ENCODE peak calls at places on chromosomes 1 and 21, in five cellular contexts. P is cardiac muscle cell, H is RWPE1, Q is fibroblast of lung, K is lung. L is an unnamed sample.

GRCh38 chr1:189899686-189900495 is 577.8 kb downstream of the BRINP3 start:
- DNase-seq in P (no peak), H (no peak), Q (no peak), K (no peak), L (no peak)

GRCh38 chr1:29282135-29282923 is 46.0 kb downstream of the PTPRU start:
- DNase-seq in P (no peak), H (no peak), Q (no peak), K (no peak), L (no peak)

GRCh38 chr1:210049616-210050015 is 111.6 kb downstream of the SYT14 start:
- DNase-seq in P (no peak), H (no peak), Q (no peak), K (no peak), L (no peak)

GRCh38 chr1:39398278-39399010 is 93.0 kb upstream of the BMP8A start:
- DNase-seq in P (no peak), H (peak; percentile 96), Q (peak; percentile 95), K (peak; percentile 72), L (peak; percentile 91)

GRCh38 chr1:156586892-156587477 is 4.6 kb upstream of the NAXE start:
- DNase-seq in P (no peak), H (no peak), Q (no peak), K (no peak), L (no peak)

GRCh38 chr1:6601049-6601864 is 1.4 kb downstream of the KLHL21 start:
- DNase-seq in P (peak; percentile 82), H (peak; percentile 92), Q (peak; percentile 96), K (peak; percentile 83), L (peak; percentile 82)

GRCh38 chr1:175471039-175471800 is 272.2 kb downstream of the TNR start:
- DNase-seq in P (no peak), H (peak; percentile 82), Q (peak; percentile 43), K (no peak), L (no peak)

GRCh38 chr1:186212574-186213224 is 162.4 kb downstream of the TPR start:
- DNase-seq in P (peak; percentile 86), H (peak; percentile 69), Q (peak; percentile 94), K (peak; percentile 58), L (peak; percentile 94)

GRCh38 chr1:7824701-7825100 is 28.2 kb downstream of the UTS2 start:
- DNase-seq in P (no peak), H (no peak), Q (no peak), K (no peak), L (no peak)

GRCh38 chr1:217627431-217627830 is 3.5 kb downstream of the GPATCH2 start:
- DNase-seq in P (no peak), H (no peak), Q (peak; percentile 1), K (no peak), L (no peak)

GRCh38 chr1:210342986-210343780 is 14.5 kb downstream of the HHAT start:
- DNase-seq in P (no peak), H (no peak), Q (no peak), K (no peak), L (no peak)

GRCh38 chr1:63651110-63651776 is 58.0 kb downstream of the PGM1 start:
- DNase-seq in P (peak; percentile 54), H (no peak), Q (no peak), K (no peak), L (no peak)

GRCh38 chr1:111520040-111520439 is 16.6 kb upstream of the ADORA3 start:
- DNase-seq in P (no peak), H (no peak), Q (no peak), K (no peak), L (no peak)

GRCh38 chr21:46634427-46634826 is 1.0 kb upstream of the PRMT2 start:
- DNase-seq in P (no peak), H (no peak), Q (no peak), K (no peak), L (no peak)

GRCh38 chr1:36151845-36152203 is 2.5 kb upstream of the TRAPPC3 start:
- DNase-seq in P (no peak), H (no peak), Q (no peak), K (no peak), L (no peak)

GRCh38 chr1:116624040-116624439 is 43.5 kb downstream of the IGSF3 start:
- DNase-seq in P (no peak), H (no peak), Q (no peak), K (no peak), L (no peak)

GRCh38 chr1:150558761-150559626 is 9.8 kb downstream of the ADAMTSL4 start:
- DNase-seq in P (no peak), H (no peak), Q (no peak), K (no peak), L (no peak)

GRCh38 chr1:94876362-94876761 is 50.5 kb downstream of the CNN3 start:
- DNase-seq in P (no peak), H (peak; percentile 41), Q (no peak), K (no peak), L (no peak)

GRCh38 chr1:208757846-208758245 is 513.7 kb upstream of the PLXNA2 start:
- DNase-seq in P (no peak), H (no peak), Q (peak; percentile 5), K (no peak), L (no peak)

GRCh38 chr1:3924186-3924815 is 24.2 kb upstream of the C1orf174 start:
- DNase-seq in P (no peak), H (no peak), Q (no peak), K (no peak), L (no peak)

GRCh38 chr21:18041012-18041411 is 203.6 kb upstream of the CHODL start:
- DNase-seq in P (peak; percentile 56), H (no peak), Q (no peak), K (no peak), L (no peak)

GRCh38 chr1:44326821-44327465 is 28.1 kb downstream of the ERI3 start:
- DNase-seq in P (peak; percentile 39), H (peak; percentile 47), Q (no peak), K (no peak), L (no peak)

GRCh38 chr1:67166196-67166595 is at the start of gene IL23R:
- DNase-seq in P (peak; percentile 94), H (no peak), Q (no peak), K (no peak), L (no peak)

GRCh38 chr21:45460611-45461368 is 55.8 kb downstream of the COL18A1 start:
- DNase-seq in P (no peak), H (no peak), Q (peak; percentile 68), K (no peak), L (peak; percentile 61)

GRCh38 chr1:188089461-188089860 is 1260.7 kb downstream of the PLA2G4A start:
- DNase-seq in P (no peak), H (no peak), Q (peak; percentile 6), K (no peak), L (no peak)

GRCh38 chr1:32142446-32143301 is 34.8 kb downstream of the KPNA6 start:
- DNase-seq in P (peak; percentile 11), H (peak; percentile 36), Q (peak; percentile 84), K (no peak), L (peak; percentile 52)

GRCh38 chr1:12697406-12697805 is 18.5 kb upstream of the AADACL3 start:
- DNase-seq in P (no peak), H (no peak), Q (no peak), K (no peak), L (no peak)

GRCh38 chr1:241837901-241838300 is 10.1 kb upstream of the EXO1 start:
- DNase-seq in P (no peak), H (no peak), Q (peak; percentile 88), K (no peak), L (peak; percentile 94)

GRCh38 chr1:86552376-86552775 is 5.5 kb downstream of the CLCA4 start:
- DNase-seq in P (no peak), H (no peak), Q (no peak), K (no peak), L (no peak)

GRCh38 chr21:42337830-42338729 is 12.7 kb downstream of the TFF2 start:
- DNase-seq in P (peak; percentile 63), H (peak; percentile 10), Q (peak; percentile 50), K (peak; percentile 87), L (no peak)

GRCh38 chr1:24694380-24694843 is 50.8 kb upstream of the CLIC4 start:
- DNase-seq in P (peak; percentile 95), H (no peak), Q (peak; percentile 72), K (no peak), L (no peak)

GRCh38 chr1:185991266-185991665 is 257.1 kb downstream of the HMCN1 start:
- DNase-seq in P (no peak), H (no peak), Q (no peak), K (no peak), L (no peak)

GRCh38 chr1:220788146-220788545 is 1.4 kb downstream of the MTARC1 start:
- DNase-seq in P (no peak), H (no peak), Q (peak; percentile 50), K (peak; percentile 37), L (no peak)

GRCh38 chr1:234631721-234632125 is 21.7 kb upstream of the IRF2BP2 start:
- DNase-seq in P (no peak), H (peak; percentile 71), Q (peak; percentile 69), K (no peak), L (no peak)

GRCh38 chr1:155016231-155016831 is 13.7 kb downstream of the ZBTB7B start:
- DNase-seq in P (no peak), H (no peak), Q (no peak), K (no peak), L (no peak)

GRCh38 chr1:1796466-1796865 is 18.2 kb upstream of the NADK start:
- DNase-seq in P (no peak), H (no peak), Q (no peak), K (no peak), L (no peak)
- TF ChIP-seq CTCF in P (peak; percentile 27), H (peak; percentile 16), Q (no peak), K (no peak), L (no peak)

GRCh38 chr1:165893507-165893906 is 66.1 kb downstream of the UCK2 start:
- DNase-seq in P (no peak), H (no peak), Q (no peak), K (no peak), L (no peak)

GRCh38 chr1:165892935-165893334 is 65.5 kb downstream of the UCK2 start:
- DNase-seq in P (no peak), H (no peak), Q (no peak), K (no peak), L (no peak)

GRCh38 chr1:165895451-165895871 is 68.0 kb downstream of the UCK2 start:
- DNase-seq in P (no peak), H (no peak), Q (peak; percentile 18), K (no peak), L (no peak)

GRCh38 chr1:165896277-165896676 is 68.9 kb downstream of the UCK2 start:
- DNase-seq in P (no peak), H (peak; percentile 29), Q (peak; percentile 90), K (no peak), L (peak; percentile 83)

DNA sequence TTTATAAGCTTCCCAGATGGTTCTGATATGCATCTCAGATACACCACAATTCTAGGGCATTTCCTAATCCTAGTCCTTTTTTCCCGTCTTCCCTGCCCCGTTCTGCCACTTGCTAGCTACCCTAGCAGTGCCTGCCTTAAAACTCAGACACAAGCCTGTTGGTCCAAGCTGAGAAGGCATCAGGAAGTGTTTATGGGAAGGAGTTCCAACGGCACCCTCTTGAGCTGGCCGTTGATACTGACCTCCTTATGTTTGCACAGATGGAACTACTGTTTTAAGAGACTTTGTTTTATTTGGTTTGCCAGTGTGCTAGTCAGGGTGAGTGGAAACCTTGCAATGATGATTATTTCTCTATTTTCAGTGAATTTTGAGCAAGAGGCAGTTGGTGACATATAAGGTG is 67.2 kb downstream of the UCK2 start:
- DNase-seq in P (no peak), H (no peak), Q (peak; percentile 35), K (no peak), L (no peak)
- H3K27ac ChIP-seq in P (no peak overlapping the region), H (no peak overlapping the region), Q (peak overlapping the region; percentile 100), K (no peak overlapping the region), L (peak overlapping the region; percentile 39)

GRCh38 chr1:54193453-54193852 is 6.4 kb downstream of the CYB5RL start:
- DNase-seq in P (no peak), H (no peak), Q (no peak), K (no peak), L (no peak)
- TF ChIP-seq CTCF in P (no peak), H (no peak), Q (no peak), K (no peak), L (no peak)

GRCh38 chr1:115240321-115240720 is 97.7 kb downstream of the NGF start:
- DNase-seq in P (no peak), H (no peak), Q (no peak), K (no peak), L (no peak)
- H3K27ac ChIP-seq in P (no peak overlapping the region), H (no peak overlapping the region), Q (no peak overlapping the region), K (no peak overlapping the region), L (no peak overlapping the region)

L was measured in AG04450.